ENCODE peak calls at places on chromosomes 4 and X, in five cellular contexts. C is K562, Z is WTC11, V is HepG2, O is H1. J is an unnamed sample.

GRCh38 chr4:1579834-1580686 is 104.1 kb downstream of the FAM53A start:
- DNase-seq in O (no peak), C (peak), Z (peak), V (peak), J (peak)

GRCh38 chr4:123583043-123583442 is 186.4 kb downstream of the SPRY1 start:
- DNase-seq in O (no peak), Z (no peak), V (no peak), C (no peak), J (no peak)

GRCh38 chr4:8539661-8540060 is 40.5 kb upstream of the GPR78 start:
- DNase-seq in O (no peak), Z (no peak), C (no peak), V (no peak), J (no peak)

GRCh38 chrX:85114171-85114570 is 110.5 kb downstream of the APOOL start:
- DNase-seq in Z (no peak), C (no peak), V (no peak), O (no peak), J (no peak)

GRCh38 chr4:10808591-10808990 is 124.0 kb upstream of the CLNK start:
- DNase-seq in O (no peak), V (no peak), C (no peak), Z (no peak), J (no peak)

GRCh38 chrX:427812-428725 is 41.4 kb upstream of the PPP2R3B start:
- DNase-seq in O (peak), V (peak), C (peak), Z (peak), J (peak)

GRCh38 chr4:150683775-150684350 is 101.9 kb downstream of the MAB21L2 start:
- DNase-seq in C (no peak), O (no peak), V (no peak), Z (no peak), J (peak)

GRCh38 chrX:11970935-11971334 is 167.3 kb upstream of the FRMPD4 start:
- DNase-seq in V (no peak), C (no peak), O (no peak), Z (no peak), J (no peak)

GRCh38 chr4:164977243-164978164 is at the start of gene TRIM61:
- DNase-seq in O (no peak), Z (peak), C (peak), V (no peak), J (no peak)

GRCh38 chr4:1233641-1234277 is 15.2 kb downstream of the CTBP1 start:
- DNase-seq in O (no peak), Z (no peak), C (no peak), V (no peak), J (no peak)

GRCh38 chrX:72121381-72121780 is 10.3 kb downstream of the RTL5 start:
- DNase-seq in O (no peak), V (no peak), C (no peak), Z (no peak), J (no peak)

GRCh38 chrX:132023896-132024386 is 839 bp downstream of the STK26 start:
- DNase-seq in C (peak), O (peak), Z (peak), V (no peak), J (peak)

GRCh38 chrX:41516995-41517660 is 70.0 kb downstream of the NYX start:
- DNase-seq in V (no peak), C (no peak), O (no peak), Z (no peak), J (peak)

GRCh38 chrX:18883234-18883960 is 100.5 kb downstream of the PHKA2 start:
- DNase-seq in O (no peak), C (no peak), Z (no peak), V (peak), J (peak)

GRCh38 chr4:140251566-140251965 is 97.6 kb upstream of the MAML3 start:
- DNase-seq in O (no peak), C (no peak), V (no peak), Z (no peak), J (no peak)

GRCh38 chrX:66074920-66075879 is 35.3 kb upstream of the VSIG4 start:
- DNase-seq in Z (no peak), V (no peak), O (no peak), C (no peak), J (no peak)

GRCh38 chr4:120753854-120754253 is 168.7 kb downstream of the PRDM5 start:
- DNase-seq in O (no peak), C (no peak), Z (no peak), V (no peak), J (no peak)

GRCh38 chr4:173827707-173828106 is 297.7 kb upstream of the HAND2 start:
- DNase-seq in V (no peak), O (no peak), C (no peak), Z (no peak), J (peak)

GRCh38 chr4:88219099-88219498 is 60.7 kb upstream of the ABCG2 start:
- DNase-seq in Z (no peak), V (peak), O (no peak), C (peak), J (peak)

GRCh38 chr4:166257891-166258290 is 384.9 kb downstream of the TLL1 start:
- DNase-seq in O (no peak), C (no peak), V (no peak), Z (no peak), J (no peak)

GRCh38 chr4:68299492-68300457 is 50.1 kb downstream of the YTHDC1 start:
- DNase-seq in C (no peak), Z (no peak), V (peak), O (no peak), J (no peak)

GRCh38 chrX:103656623-103657022 is 27.8 kb downstream of the TCEAL1 start:
- DNase-seq in V (no peak), C (no peak), Z (no peak), O (no peak), J (no peak)

GRCh38 chr4:71156616-71157015 is 163.2 kb downstream of the DCK start:
- DNase-seq in Z (no peak), V (no peak), C (no peak), O (no peak), J (no peak)

GRCh38 chr4:172851534-172851933 is 317.1 kb upstream of the GALNT7 start:
- DNase-seq in O (no peak), Z (no peak), V (no peak), C (no peak), J (no peak)

GRCh38 chr4:186621959-186622553 is 66.7 kb upstream of the MTNR1A start:
- DNase-seq in Z (no peak), C (no peak), O (no peak), V (no peak), J (no peak)

GRCh38 chr4:180057198-180057821 is 2185.9 kb upstream of the TENM3 start:
- DNase-seq in V (no peak), O (no peak), C (no peak), Z (peak), J (peak)

GRCh38 chr4:113674251-113674650 is 87.3 kb downstream of the CAMK2D start:
- DNase-seq in V (no peak), Z (no peak), C (no peak), O (no peak), J (no peak)

GRCh38 chr4:25842229-25842840 is 20.5 kb downstream of the SEL1L3 start:
- DNase-seq in Z (peak), O (no peak), C (no peak), V (no peak), J (peak)
- TF ChIP-seq CREB1 in Z (no peak), O (no peak), C (no peak), V (no peak), J (no peak)

GRCh38 chr4:137663376-137664054 is 131.2 kb upstream of the PCDH18 start:
- DNase-seq in V (no peak), C (no peak), O (no peak), Z (no peak), J (no peak)
- TF ChIP-seq CREB1 in V (no peak), C (no peak), O (no peak), Z (no peak), J (no peak)

GRCh38 chr4:74376888-74377483 is 12.0 kb downstream of the EREG start:
- DNase-seq in C (peak), V (peak), O (no peak), Z (no peak), J (peak)
- TF ChIP-seq CREB1 in C (no peak), V (no peak), O (no peak), Z (no peak), J (no peak)

DNA sequence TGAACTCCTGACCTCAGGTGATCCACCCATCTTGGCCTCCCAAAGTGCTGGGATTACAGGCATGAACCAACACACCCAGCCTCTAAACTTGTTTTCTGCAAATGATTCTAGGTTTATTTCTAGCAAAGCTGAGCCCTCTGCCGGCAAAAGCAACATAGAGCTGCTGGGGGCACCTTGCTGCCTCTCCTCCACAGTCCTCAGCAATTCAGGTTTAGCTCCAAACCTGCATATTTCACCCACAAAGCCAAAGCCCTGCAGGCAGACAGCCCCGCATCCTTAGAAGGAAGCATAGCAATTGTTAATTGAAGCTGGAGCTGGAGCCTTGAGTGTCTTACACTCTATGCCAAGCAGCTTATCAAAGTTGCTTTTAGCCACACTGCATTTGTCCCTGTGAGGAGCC is 24.9 kb upstream of the OCIAD2 start:
- DNase-seq in V (no peak), O (no peak), Z (no peak), C (no peak), J (no peak)
- TF ChIP-seq CREB1 in V (no peak), O (no peak), Z (no peak), C (no peak), J (no peak)

GRCh38 chr4:40205259-40206198 is 8.7 kb downstream of the RHOH start:
- DNase-seq in Z (no peak), O (no peak), V (no peak), C (peak), J (no peak)
- TF ChIP-seq CREB1 in Z (no peak), O (no peak), V (no peak), C (no peak), J (no peak)

DNA sequence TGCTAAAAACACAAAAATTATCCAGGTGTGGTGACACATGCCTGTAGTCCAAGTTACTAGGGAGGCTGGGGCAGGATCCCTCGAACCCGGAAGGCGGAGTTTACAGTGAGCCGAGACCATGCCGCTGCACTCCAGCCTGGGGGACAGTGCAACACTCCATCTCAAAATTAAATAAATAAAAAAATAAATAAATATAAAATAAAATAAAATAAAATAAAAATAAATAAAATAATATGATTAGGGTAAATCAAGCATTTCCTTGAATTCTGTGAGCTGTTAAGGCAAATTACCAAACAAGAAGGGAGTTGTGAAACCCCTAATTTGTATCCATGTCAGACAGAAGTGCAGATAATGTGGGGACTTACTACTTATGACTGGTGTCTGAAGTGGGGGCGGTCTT is 1928.9 kb upstream of the IGFBP7 start:
- DNase-seq in O (no peak), C (no peak), V (no peak), Z (no peak), J (no peak)
- TF ChIP-seq CREB1 in O (no peak), C (no peak), V (no peak), Z (no peak), J (no peak)

J was measured in GM23338.